ENCODE peak calls at places on chromosomes 5 and 9, in nine cellular contexts. Q is Panc1, I is prostate gland, Z is spleen, G is sigmoid colon, V is HCT116, L is breast epithelium, N is K562, O is H1. B is an unnamed sample.

GRCh38 chr5:907366-907765 is 14.7 kb downstream of the TRIP13 start:
- DNase-seq in Q (no peak), I (no peak), Z (peak; percentile 39), G (no peak), V (no peak), L (no peak), N (no peak), O (no peak), B (no peak)

GRCh38 chr9:110185806-110186205 is 22.2 kb downstream of the C9orf152 start:
- DNase-seq in Q (no peak), I (no peak), Z (no peak), G (no peak), V (no peak), L (no peak), N (no peak), O (no peak), B (no peak)

GRCh38 chr5:115806986-115807653 is 9.3 kb downstream of the CDO1 start:
- DNase-seq in Q (no peak), I (no peak), Z (no peak), G (no peak), V (no peak), L (no peak), N (no peak), O (no peak), B (peak; percentile 66)

GRCh38 chr9:22147818-22148573 is 138.9 kb upstream of the CDKN2B start:
- DNase-seq in Q (no peak), I (no peak), Z (no peak), G (no peak), V (peak; percentile 60), L (no peak), N (no peak), O (no peak), B (no peak)

GRCh38 chr5:167900521-167900920 is 390.9 kb upstream of the WWC1 start:
- DNase-seq in Q (no peak), I (no peak), Z (no peak), G (no peak), V (no peak), L (no peak), N (no peak), O (peak; percentile 28), B (no peak)

GRCh38 chr5:619444-619843 is 7.3 kb downstream of the CEP72 start:
- DNase-seq in Q (no peak), I (no peak), Z (peak; percentile 67), G (peak; percentile 48), V (no peak), L (peak; percentile 45), N (no peak), O (peak; percentile 20), B (no peak)

GRCh38 chr5:14849516-14850294 is 21.9 kb downstream of the ANKH start:
- DNase-seq in Q (no peak), I (no peak), Z (no peak), G (no peak), V (no peak), L (no peak), N (no peak), O (no peak), B (peak; percentile 22)

GRCh38 chr9:7507026-7507425 is 292.6 kb downstream of the DMAC1 start:
- DNase-seq in Q (no peak), I (no peak), Z (no peak), G (no peak), V (no peak), L (no peak), N (no peak), O (no peak), B (no peak)

GRCh38 chr5:31470608-31471007 is 61.3 kb downstream of the DROSHA start:
- DNase-seq in Q (no peak), I (no peak), Z (no peak), G (peak; percentile 74), V (no peak), L (no peak), N (peak; percentile 62), O (no peak), B (no peak)

GRCh38 chr5:28505121-28505520 is 1466.7 kb upstream of the CDH9 start:
- DNase-seq in Q (no peak), I (no peak), Z (no peak), G (no peak), V (no peak), L (no peak), N (no peak), O (no peak), B (no peak)

GRCh38 chr9:130846487-130847305 is 11.6 kb downstream of the ABL1 start:
- DNase-seq in Q (no peak), I (no peak), Z (peak; percentile 74), G (peak; percentile 85), V (no peak), L (no peak), N (no peak), O (no peak), B (no peak)

DNA sequence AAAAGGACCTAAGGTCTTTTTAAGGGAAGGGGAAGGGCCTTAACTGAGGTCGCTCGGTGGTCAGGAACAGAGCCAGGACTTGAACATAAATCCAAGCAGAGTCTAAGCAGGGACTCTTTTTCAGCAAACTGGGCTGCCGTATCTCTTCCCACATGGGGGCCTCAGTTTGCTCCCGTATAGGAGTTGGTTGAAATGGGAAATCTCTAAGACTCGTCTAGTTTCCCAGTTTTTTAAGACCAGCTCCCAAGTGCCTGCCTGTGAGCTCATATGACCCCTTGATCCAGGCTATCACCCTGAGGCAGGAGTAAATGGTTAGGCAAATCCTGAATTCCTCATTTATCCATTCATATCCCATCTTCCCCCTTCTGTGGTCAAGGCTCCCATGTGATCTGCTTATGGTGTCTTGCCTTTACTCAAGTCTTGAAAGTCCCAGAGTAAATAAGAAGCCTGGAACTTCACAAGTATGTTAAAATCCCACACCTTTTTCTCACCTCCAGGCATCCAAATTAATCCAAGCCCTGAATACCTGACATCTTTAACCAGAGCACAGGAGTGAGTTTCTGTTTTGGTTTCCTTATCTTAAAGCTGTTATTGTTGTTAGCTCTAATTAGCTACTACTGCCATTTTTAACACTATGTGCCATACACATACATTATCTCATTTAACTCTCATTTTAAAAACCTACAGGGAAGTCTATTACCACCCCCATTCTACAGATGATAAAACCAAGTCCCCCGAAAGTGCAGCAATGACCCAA is 3.0 kb downstream of the ARSI start:
- DNase-seq in Q (no peak), I (no peak), Z (no peak), G (no peak), V (no peak), L (no peak), N (no peak), O (no peak), B (no peak)
- H3K4me3 ChIP-seq in Q (peak overlapping the region; percentile 84), I (no peak overlapping the region), Z (no peak overlapping the region), G (no peak overlapping the region), V (no peak overlapping the region), L (no peak overlapping the region), N (no peak overlapping the region), O (no peak overlapping the region), B (no peak overlapping the region)

GRCh38 chr5:134392301-134392700 is 19.4 kb downstream of the CDKN2AIPNL start:
- DNase-seq in Q (no peak), I (no peak), Z (no peak), G (no peak), V (no peak), L (no peak), N (no peak), O (no peak), B (no peak)

GRCh38 chr5:134397196-134397595 is 14.5 kb downstream of the CDKN2AIPNL start:
- DNase-seq in Q (no peak), I (no peak), Z (no peak), G (no peak), V (no peak), L (no peak), N (no peak), O (no peak), B (no peak)

GRCh38 chr5:134396274-134396673 is 15.4 kb downstream of the CDKN2AIPNL start:
- DNase-seq in Q (no peak), I (no peak), Z (no peak), G (no peak), V (no peak), L (no peak), N (no peak), O (no peak), B (no peak)

GRCh38 chr5:134398609-134399155 is 13.0 kb downstream of the CDKN2AIPNL start:
- DNase-seq in Q (no peak), I (no peak), Z (no peak), G (no peak), V (no peak), L (no peak), N (no peak), O (no peak), B (no peak)

DNA sequence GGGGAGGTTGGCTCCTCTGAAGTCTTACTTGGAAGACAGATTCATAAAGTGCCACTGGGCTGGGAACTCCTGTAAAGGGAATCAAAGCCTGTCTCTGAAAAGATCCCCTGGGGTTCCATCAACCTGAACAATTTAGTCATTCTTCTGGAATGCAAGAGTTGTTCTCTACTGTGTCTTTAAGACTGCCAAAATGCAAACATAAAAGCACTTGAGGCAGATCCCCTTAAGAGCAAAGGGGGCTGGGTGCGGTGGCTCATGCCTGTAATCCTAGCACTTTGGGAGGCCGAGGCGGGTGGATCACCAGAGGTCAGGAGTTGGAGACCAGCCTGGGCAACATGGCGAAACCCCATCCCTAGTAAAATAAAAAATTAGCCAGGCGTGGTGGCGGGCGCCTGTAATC is 16.7 kb downstream of the CDKN2AIPNL start:
- DNase-seq in Q (no peak), I (no peak), Z (no peak), G (no peak), V (no peak), L (no peak), N (no peak), O (no peak), B (peak; percentile 47)
- TF ChIP-seq POLR2AphosphoS5 in Q (no peak), I (no peak), Z (no peak), G (no peak), V (no peak), L (no peak), N (no peak), O (no peak), B (no peak)

GRCh38 chr5:137316346-137316736 is 182.8 kb downstream of the SPOCK1 start:
- DNase-seq in Q (no peak), I (no peak), Z (no peak), G (no peak), V (no peak), L (no peak), N (no peak), O (no peak), B (no peak)
- H3K4me3 ChIP-seq in Q (no peak overlapping the region), I (no peak overlapping the region), Z (no peak overlapping the region), G (no peak overlapping the region), V (no peak overlapping the region), L (no peak overlapping the region), N (no peak overlapping the region), O (no peak overlapping the region), B (no peak overlapping the region)

GRCh38 chr9:128274245-128274644 is 1.6 kb downstream of the GOLGA2 start:
- DNase-seq in Q (no peak), I (no peak), Z (no peak), G (no peak), V (no peak), L (no peak), N (no peak), O (no peak), B (no peak)

GRCh38 chr9:128271512-128271911 is 4.3 kb downstream of the GOLGA2 start:
- DNase-seq in Q (no peak), I (no peak), Z (no peak), G (no peak), V (no peak), L (no peak), N (peak; percentile 18), O (no peak), B (no peak)

GRCh38 chr9:128276008-128276573 is at the start of gene SWI5:
- DNase-seq in Q (peak; percentile 94), I (peak; percentile 100), Z (peak; percentile 99), G (peak; percentile 100), V (peak; percentile 98), L (peak; percentile 100), N (peak; percentile 100), O (peak; percentile 100), B (peak; percentile 100)

GRCh38 chr9:128276574-128277270 is 646 bp downstream of the SWI5 start:
- DNase-seq in Q (no peak), I (peak; percentile 10), Z (no peak), G (peak; percentile 80), V (no peak), L (no peak), N (peak; percentile 67), O (no peak), B (peak; percentile 77)

GRCh38 chr9:128275198-128276007 is at the start of gene GOLGA2:
- DNase-seq in Q (no peak), I (no peak), Z (no peak), G (peak; percentile 82), V (peak; percentile 24), L (no peak), N (peak; percentile 98), O (no peak), B (peak; percentile 73)
- TF ChIP-seq POLR2AphosphoS5 in Q (no peak), I (no peak), Z (no peak), G (no peak), V (peak; percentile 58), L (peak; percentile 11), N (no peak), O (no peak), B (no peak)